ENCODE peak calls at places on chromosomes 3 and 15, in four cellular contexts. P, S, U and Q are unnamed samples.
A peak's percentile ranks its signal among the peaks of the same experiment; 100 is the strongest.

GRCh38 chr3:12934431-12934830 is 93.1 kb upstream of the RPL32 start:
- DNase-seq in U (no peak), P (no peak), S (peak; percentile 71), Q (peak; percentile 74)

GRCh38 chr3:58963928-58964497 is 85.8 kb downstream of the CFAP20DC start:
- DNase-seq in S (no peak), P (no peak), U (no peak), Q (no peak)

GRCh38 chr15:33985751-33986150 is 17.5 kb downstream of the CHRM5 start:
- DNase-seq in S (no peak), U (no peak), P (no peak), Q (no peak)

GRCh38 chr3:53236112-53236841 is 19.5 kb downstream of the TKT start:
- DNase-seq in U (no peak), S (peak; percentile 32), P (no peak), Q (peak; percentile 53)

GRCh38 chr3:138774529-138775253 is 60.0 kb downstream of the PIK3CB start:
- DNase-seq in U (no peak), S (peak; percentile 1), P (no peak), Q (peak; percentile 87)

GRCh38 chr3:46065751-46066256 is 38.5 kb upstream of the XCR1 start:
- DNase-seq in P (no peak), U (no peak), S (peak; percentile 26), Q (no peak)

GRCh38 chr3:112132975-112133448 is at the start of gene GCSAM:
- DNase-seq in P (peak; percentile 68), U (peak; percentile 58), S (no peak), Q (no peak)

GRCh38 chr3:10192953-10193691 is 28.4 kb downstream of the IRAK2 start:
- DNase-seq in P (peak; percentile 66), S (no peak), U (peak; percentile 54), Q (peak; percentile 39)

GRCh38 chr3:61783993-61784718 is 222.8 kb downstream of the PTPRG start:
- DNase-seq in S (no peak), U (no peak), P (no peak), Q (no peak)

GRCh38 chr3:123067689-123068226 is 933 bp downstream of the PDIA5 start:
- DNase-seq in P (no peak), S (no peak), U (no peak), Q (no peak)

GRCh38 chr3:186108106-186108940 is 566 bp downstream of the ETV5 start:
- DNase-seq in S (peak; percentile 86), U (no peak), P (peak; percentile 51), Q (peak; percentile 38)

GRCh38 chr15:57411945-57412768 is 35.9 kb downstream of the CGNL1 start:
- DNase-seq in S (peak; percentile 58), P (no peak), U (no peak), Q (no peak)

GRCh38 chr15:96270581-96271172 is 59.8 kb upstream of the NR2F2 start:
- DNase-seq in U (no peak), S (no peak), P (no peak), Q (no peak)

GRCh38 chr3:129688310-129688895 is 81.9 kb upstream of the PLXND1 start:
- DNase-seq in P (no peak), S (peak; percentile 65), U (no peak), Q (peak; percentile 91)

GRCh38 chr3:13706886-13707285 is 158.0 kb downstream of the FBLN2 start:
- DNase-seq in S (no peak), P (no peak), U (no peak), Q (no peak)

GRCh38 chr3:50607271-50608091 is 4.1 kb downstream of the CISH start:
- DNase-seq in U (no peak), S (no peak), P (peak; percentile 69), Q (no peak)

GRCh38 chr3:160618878-160619277 is 53.5 kb upstream of the KPNA4 start:
- DNase-seq in U (no peak), S (no peak), P (no peak), Q (no peak)

GRCh38 chr15:66642514-66642913 is 59.5 kb upstream of the SMAD6 start:
- DNase-seq in U (no peak), S (no peak), P (no peak), Q (no peak)

GRCh38 chr3:14415501-14415900 is 13.1 kb downstream of the SLC6A6 start:
- DNase-seq in P (no peak), U (no peak), S (no peak), Q (no peak)

GRCh38 chr3:62019906-62020305 is 353.4 kb downstream of the FEZF2 start:
- DNase-seq in U (no peak), S (no peak), P (no peak), Q (no peak)

GRCh38 chr3:58422756-58423324 is 10.8 kb downstream of the PDHB start:
- DNase-seq in P (no peak), U (no peak), S (peak; percentile 87), Q (peak; percentile 39)

GRCh38 chr3:123383101-123384053 is 65.5 kb downstream of the ADCY5 start:
- DNase-seq in P (no peak), U (no peak), S (peak; percentile 86), Q (no peak)